ENCODE peak calls at places on chromosomes 3 and 15, in nine cellular contexts. One of them, this sample, is unnamed.

GRCh38 chr3:8606666-8607065 is 37.9 kb downstream of the SSUH2 start:
- DNase-seq in HepG2: no peak
- DNase-seq in esophagus muscularis mucosa: no peak
- DNase-seq in ovary: no peak
- DNase-seq in endothelial cell of umbilical vein: no peak
- DNase-seq in A549: no peak
- DNase-seq in IMR-90: no peak
- DNase-seq in tibial nerve: no peak
- DNase-seq in suprapubic skin: no peak
- DNase-seq in this sample: no peak

GRCh38 chr15:92810418-92811138 is 89.5 kb upstream of the CHD2 start:
- DNase-seq in endothelial cell of umbilical vein: peak
- DNase-seq in IMR-90: peak
- DNase-seq in suprapubic skin: peak
- DNase-seq in HepG2: no peak
- DNase-seq in tibial nerve: peak
- DNase-seq in A549: peak
- DNase-seq in ovary: peak
- DNase-seq in esophagus muscularis mucosa: no peak
- DNase-seq in this sample: peak

GRCh38 chr15:92228830-92229229 is 164.9 kb upstream of the ST8SIA2 start:
- DNase-seq in esophagus muscularis mucosa: no peak
- DNase-seq in ovary: no peak
- DNase-seq in IMR-90: no peak
- DNase-seq in suprapubic skin: no peak
- DNase-seq in endothelial cell of umbilical vein: no peak
- DNase-seq in A549: no peak
- DNase-seq in tibial nerve: no peak
- DNase-seq in HepG2: no peak
- DNase-seq in this sample: no peak

GRCh38 chr15:62644874-62645755 is 397.4 kb upstream of the TPM1 start:
- DNase-seq in endothelial cell of umbilical vein: no peak
- DNase-seq in IMR-90: peak
- DNase-seq in tibial nerve: no peak
- DNase-seq in esophagus muscularis mucosa: peak
- DNase-seq in suprapubic skin: no peak
- DNase-seq in A549: no peak
- DNase-seq in HepG2: peak
- DNase-seq in ovary: no peak
- DNase-seq in this sample: no peak

GRCh38 chr3:63967675-63968611 is 55.4 kb downstream of the PSMD6 start:
- DNase-seq in endothelial cell of umbilical vein: peak
- DNase-seq in esophagus muscularis mucosa: no peak
- DNase-seq in suprapubic skin: no peak
- DNase-seq in A549: no peak
- DNase-seq in IMR-90: peak
- DNase-seq in HepG2: peak
- DNase-seq in ovary: peak
- DNase-seq in tibial nerve: peak
- DNase-seq in this sample: peak

GRCh38 chr15:90882781-90883525 is 1.4 kb upstream of the FES start:
- DNase-seq in IMR-90: no peak
- DNase-seq in suprapubic skin: no peak
- DNase-seq in A549: no peak
- DNase-seq in tibial nerve: no peak
- DNase-seq in esophagus muscularis mucosa: no peak
- DNase-seq in endothelial cell of umbilical vein: no peak
- DNase-seq in ovary: no peak
- DNase-seq in HepG2: no peak
- DNase-seq in this sample: no peak

GRCh38 chr3:124486324-124486723 is 243.9 kb upstream of the UMPS start:
- DNase-seq in A549: peak
- DNase-seq in esophagus muscularis mucosa: peak
- DNase-seq in HepG2: no peak
- DNase-seq in IMR-90: no peak
- DNase-seq in endothelial cell of umbilical vein: no peak
- DNase-seq in tibial nerve: no peak
- DNase-seq in ovary: no peak
- DNase-seq in suprapubic skin: no peak
- DNase-seq in this sample: no peak

GRCh38 chr3:172249039-172249438 is 199.2 kb downstream of the GHSR start:
- DNase-seq in tibial nerve: no peak
- DNase-seq in IMR-90: peak
- DNase-seq in suprapubic skin: no peak
- DNase-seq in HepG2: no peak
- DNase-seq in esophagus muscularis mucosa: no peak
- DNase-seq in endothelial cell of umbilical vein: no peak
- DNase-seq in ovary: no peak
- DNase-seq in A549: no peak
- DNase-seq in this sample: no peak

GRCh38 chr3:14143271-14143605 is 18.4 kb downstream of the TMEM43 start:
- DNase-seq in ovary: no peak
- DNase-seq in A549: no peak
- DNase-seq in IMR-90: peak
- DNase-seq in HepG2: no peak
- DNase-seq in endothelial cell of umbilical vein: no peak
- DNase-seq in esophagus muscularis mucosa: no peak
- DNase-seq in suprapubic skin: no peak
- DNase-seq in tibial nerve: no peak
- DNase-seq in this sample: no peak

GRCh38 chr3:27695636-27696035 is 26.5 kb downstream of the EOMES start:
- DNase-seq in endothelial cell of umbilical vein: no peak
- DNase-seq in HepG2: no peak
- DNase-seq in A549: no peak
- DNase-seq in esophagus muscularis mucosa: no peak
- DNase-seq in ovary: no peak
- DNase-seq in suprapubic skin: no peak
- DNase-seq in tibial nerve: no peak
- DNase-seq in IMR-90: no peak
- DNase-seq in this sample: no peak

GRCh38 chr15:66565731-66566130 is at the start of gene LCTL:
- DNase-seq in A549: no peak
- DNase-seq in IMR-90: peak
- DNase-seq in ovary: no peak
- DNase-seq in esophagus muscularis mucosa: no peak
- DNase-seq in endothelial cell of umbilical vein: no peak
- DNase-seq in HepG2: peak
- DNase-seq in tibial nerve: no peak
- DNase-seq in suprapubic skin: no peak
- DNase-seq in this sample: no peak

GRCh38 chr15:66563566-66564110 is 2.2 kb downstream of the LCTL start:
- DNase-seq in suprapubic skin: no peak
- DNase-seq in ovary: no peak
- DNase-seq in tibial nerve: no peak
- DNase-seq in A549: no peak
- DNase-seq in IMR-90: no peak
- DNase-seq in esophagus muscularis mucosa: no peak
- DNase-seq in endothelial cell of umbilical vein: no peak
- DNase-seq in HepG2: no peak
- DNase-seq in this sample: no peak

GRCh38 chr15:66564136-66565041 is 1.4 kb downstream of the LCTL start:
- DNase-seq in IMR-90: no peak
- DNase-seq in suprapubic skin: no peak
- DNase-seq in HepG2: no peak
- DNase-seq in esophagus muscularis mucosa: no peak
- DNase-seq in tibial nerve: no peak
- DNase-seq in A549: no peak
- DNase-seq in ovary: no peak
- DNase-seq in endothelial cell of umbilical vein: no peak
- DNase-seq in this sample: no peak

GRCh38 chr15:66566963-66567531 is 1.2 kb upstream of the LCTL start:
- DNase-seq in HepG2: peak
- DNase-seq in esophagus muscularis mucosa: no peak
- DNase-seq in suprapubic skin: no peak
- DNase-seq in A549: peak
- DNase-seq in tibial nerve: peak
- DNase-seq in ovary: peak
- DNase-seq in IMR-90: peak
- DNase-seq in endothelial cell of umbilical vein: peak
- DNase-seq in this sample: peak

GRCh38 chr15:66565141-66565595 is 630 bp downstream of the LCTL start:
- DNase-seq in A549: no peak
- DNase-seq in endothelial cell of umbilical vein: no peak
- DNase-seq in HepG2: no peak
- DNase-seq in esophagus muscularis mucosa: no peak
- DNase-seq in tibial nerve: no peak
- DNase-seq in ovary: no peak
- DNase-seq in suprapubic skin: peak
- DNase-seq in IMR-90: no peak
- DNase-seq in this sample: no peak
- H3K27ac ChIP-seq in A549: no peak
- H3K27ac ChIP-seq in endothelial cell of umbilical vein: no peak
- H3K27ac ChIP-seq in HepG2: no peak
- H3K27ac ChIP-seq in esophagus muscularis mucosa: no peak
- H3K27ac ChIP-seq in tibial nerve: no peak
- H3K27ac ChIP-seq in ovary: no peak
- H3K27ac ChIP-seq in suprapubic skin: no peak
- H3K27ac ChIP-seq in IMR-90: no peak
- H3K27ac ChIP-seq in this sample: no peak

DNA sequence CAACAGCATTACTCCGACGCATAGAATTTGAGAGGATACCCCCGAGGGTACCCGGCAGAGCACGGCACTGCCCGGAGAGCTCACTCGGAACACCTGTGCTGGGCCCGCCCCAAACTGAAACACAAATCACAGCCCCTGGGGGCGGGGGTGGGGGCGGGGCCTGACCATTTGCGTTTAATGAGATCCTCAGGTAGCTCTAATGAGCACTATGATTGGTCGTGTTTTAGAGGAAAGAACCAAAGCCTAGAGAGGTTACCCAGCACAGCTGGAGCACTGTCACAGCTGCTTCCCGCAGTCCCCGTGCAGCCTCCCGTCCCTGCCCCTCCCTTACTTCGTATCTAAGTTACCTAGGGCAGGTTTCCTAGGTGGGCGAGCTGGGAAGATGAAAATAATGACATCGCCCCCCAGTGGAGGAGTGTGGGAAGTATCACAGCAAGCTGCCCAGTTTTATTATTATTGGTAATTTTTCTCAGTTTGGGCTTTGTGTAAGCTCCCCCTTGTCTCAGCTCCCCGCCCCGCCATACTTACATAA is 187.1 kb downstream of the PDE8A start:
- DNase-seq in A549: peak
- DNase-seq in esophagus muscularis mucosa: no peak
- DNase-seq in tibial nerve: no peak
- DNase-seq in IMR-90: peak
- DNase-seq in endothelial cell of umbilical vein: peak
- DNase-seq in ovary: no peak
- DNase-seq in HepG2: peak
- DNase-seq in suprapubic skin: no peak
- DNase-seq in this sample: peak
- H3K4me3 ChIP-seq in A549: peak
- H3K4me3 ChIP-seq in esophagus muscularis mucosa: no peak
- H3K4me3 ChIP-seq in tibial nerve: no peak
- H3K4me3 ChIP-seq in IMR-90: peak
- H3K4me3 ChIP-seq in endothelial cell of umbilical vein: no peak
- H3K4me3 ChIP-seq in ovary: no peak
- H3K4me3 ChIP-seq in HepG2: peak
- H3K4me3 ChIP-seq in suprapubic skin: peak
- H3K4me3 ChIP-seq in this sample: peak

DNA sequence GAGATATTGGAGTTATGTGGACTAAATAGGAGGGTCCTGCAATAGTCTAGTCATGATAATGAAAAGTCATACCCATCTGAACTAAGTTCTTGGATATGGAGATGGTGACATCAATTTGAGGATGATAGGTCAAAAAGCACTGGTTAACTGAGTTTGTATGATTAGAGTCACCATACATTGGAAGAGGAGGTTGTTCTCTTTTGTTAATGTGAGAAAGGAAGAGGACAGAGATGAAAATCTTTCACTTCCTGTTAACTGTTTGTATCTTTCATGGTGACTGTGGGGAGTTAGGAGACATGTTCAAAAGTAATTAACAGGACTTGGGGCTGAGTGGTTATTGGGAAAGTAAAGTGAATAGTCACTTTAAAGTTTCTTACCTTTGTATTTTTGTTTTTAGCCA is 11.1 kb downstream of the TMEM62 start:
- DNase-seq in suprapubic skin: no peak
- DNase-seq in IMR-90: no peak
- DNase-seq in HepG2: no peak
- DNase-seq in tibial nerve: no peak
- DNase-seq in A549: no peak
- DNase-seq in endothelial cell of umbilical vein: no peak
- DNase-seq in esophagus muscularis mucosa: no peak
- DNase-seq in ovary: no peak
- DNase-seq in this sample: no peak
- TF ChIP-seq POLR2A in suprapubic skin: no peak
- TF ChIP-seq POLR2A in IMR-90: no peak
- TF ChIP-seq POLR2A in HepG2: no peak
- TF ChIP-seq POLR2A in tibial nerve: no peak
- TF ChIP-seq POLR2A in A549: no peak
- TF ChIP-seq POLR2A in endothelial cell of umbilical vein: no peak
- TF ChIP-seq POLR2A in esophagus muscularis mucosa: no peak
- TF ChIP-seq POLR2A in ovary: no peak
- TF ChIP-seq POLR2A in this sample: no peak

GRCh38 chr3:77325702-77326101 is 285.8 kb downstream of the ROBO2 start:
- DNase-seq in HepG2: no peak
- DNase-seq in tibial nerve: no peak
- DNase-seq in A549: no peak
- DNase-seq in endothelial cell of umbilical vein: no peak
- DNase-seq in IMR-90: no peak
- DNase-seq in esophagus muscularis mucosa: no peak
- DNase-seq in ovary: no peak
- DNase-seq in suprapubic skin: no peak
- DNase-seq in this sample: no peak

GRCh38 chr3:77328631-77329030 is 288.7 kb downstream of the ROBO2 start:
- DNase-seq in IMR-90: peak
- DNase-seq in A549: no peak
- DNase-seq in suprapubic skin: no peak
- DNase-seq in endothelial cell of umbilical vein: no peak
- DNase-seq in esophagus muscularis mucosa: no peak
- DNase-seq in HepG2: no peak
- DNase-seq in tibial nerve: no peak
- DNase-seq in ovary: no peak
- DNase-seq in this sample: no peak

GRCh38 chr3:77326586-77326985 is 286.7 kb downstream of the ROBO2 start:
- DNase-seq in esophagus muscularis mucosa: no peak
- DNase-seq in tibial nerve: no peak
- DNase-seq in HepG2: no peak
- DNase-seq in ovary: no peak
- DNase-seq in endothelial cell of umbilical vein: no peak
- DNase-seq in IMR-90: no peak
- DNase-seq in A549: no peak
- DNase-seq in suprapubic skin: no peak
- DNase-seq in this sample: no peak

GRCh38 chr3:77325280-77325679 is 285.4 kb downstream of the ROBO2 start:
- DNase-seq in suprapubic skin: no peak
- DNase-seq in IMR-90: no peak
- DNase-seq in A549: no peak
- DNase-seq in HepG2: no peak
- DNase-seq in tibial nerve: no peak
- DNase-seq in endothelial cell of umbilical vein: no peak
- DNase-seq in esophagus muscularis mucosa: no peak
- DNase-seq in ovary: no peak
- DNase-seq in this sample: no peak

DNA sequence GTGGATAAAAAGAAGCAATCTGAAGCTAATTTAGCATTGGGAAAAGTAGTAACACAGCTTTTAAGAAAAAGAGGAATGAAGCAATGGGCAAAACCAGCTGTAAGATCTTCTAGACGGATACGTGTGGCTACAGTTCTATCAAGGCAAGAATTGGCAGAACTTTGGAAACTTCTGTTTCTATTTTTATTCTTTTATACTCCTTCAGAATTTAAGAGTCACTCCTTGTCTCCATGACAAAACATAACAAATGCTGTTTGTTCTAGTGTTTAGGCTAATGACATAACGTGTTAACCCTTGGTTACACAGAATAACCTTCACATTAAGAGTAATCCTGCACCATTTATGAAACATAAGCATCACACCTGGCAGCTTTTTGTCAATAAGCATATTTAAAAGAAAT is 289.3 kb downstream of the ROBO2 start:
- DNase-seq in ovary: no peak
- DNase-seq in tibial nerve: no peak
- DNase-seq in HepG2: no peak
- DNase-seq in suprapubic skin: no peak
- DNase-seq in IMR-90: no peak
- DNase-seq in endothelial cell of umbilical vein: no peak
- DNase-seq in esophagus muscularis mucosa: no peak
- DNase-seq in A549: no peak
- DNase-seq in this sample: no peak
- H3K27ac ChIP-seq in ovary: no peak
- H3K27ac ChIP-seq in tibial nerve: no peak
- H3K27ac ChIP-seq in HepG2: no peak
- H3K27ac ChIP-seq in suprapubic skin: peak
- H3K27ac ChIP-seq in IMR-90: no peak
- H3K27ac ChIP-seq in endothelial cell of umbilical vein: no peak
- H3K27ac ChIP-seq in esophagus muscularis mucosa: no peak
- H3K27ac ChIP-seq in A549: no peak
- H3K27ac ChIP-seq in this sample: no peak

This sample was measured in adrenal gland.